ENCODE peak calls at places on chromosomes 2 and 18, in four cellular contexts. P is GM19239, B is putamen, W is fibroblast of lung. U is an unnamed sample.
A peak's percentile ranks its signal among the peaks of the same experiment; 100 is the strongest.

GRCh38 chr2:69253033-69253535 is 133.9 kb downstream of the GFPT1 start:
- DNase-seq in W (peak; percentile 64), P (no peak), B (no peak), U (no peak)

GRCh38 chr2:24613154-24613814 is 122.2 kb downstream of the NCOA1 start:
- DNase-seq in P (peak; percentile 4), B (no peak), W (peak; percentile 25), U (no peak)

GRCh38 chr2:216350214-216350789 is 22.0 kb downstream of the MARCHF4 start:
- DNase-seq in P (no peak), B (no peak), W (peak; percentile 64), U (no peak)

GRCh38 chr2:143258126-143258892 is 129.1 kb downstream of the ARHGAP15 start:
- DNase-seq in P (no peak), B (no peak), W (no peak), U (no peak)

GRCh38 chr2:30310955-30311354 is 79.6 kb downstream of the LBH start:
- DNase-seq in W (no peak), P (no peak), B (no peak), U (no peak)

GRCh38 chr18:48913201-48913600 is 37.6 kb downstream of the SMAD7 start:
- DNase-seq in B (no peak), W (no peak), P (no peak), U (no peak)

GRCh38 chr2:100783986-100784385 is 36.0 kb upstream of the NPAS2 start:
- DNase-seq in B (no peak), P (no peak), W (peak; percentile 35), U (no peak)

GRCh38 chr2:212135739-212136138 is 402.9 kb downstream of the ERBB4 start:
- DNase-seq in P (no peak), B (no peak), W (peak; percentile 28), U (no peak)

GRCh38 chr18:4119127-4119648 is 335.9 kb downstream of the DLGAP1 start:
- DNase-seq in W (no peak), P (no peak), B (no peak), U (no peak)

GRCh38 chr18:35106013-35106844 is 65.0 kb downstream of the MAPRE2 start:
- DNase-seq in B (no peak), W (no peak), P (no peak), U (no peak)

GRCh38 chr2:181949047-181949446 is 36.6 kb upstream of the PPP1R1C start:
- DNase-seq in W (peak; percentile 70), P (no peak), B (no peak), U (no peak)

GRCh38 chr18:57269756-57270534 is 82.4 kb upstream of the ST8SIA3 start:
- DNase-seq in W (no peak), B (no peak), P (no peak), U (no peak)

GRCh38 chr2:190469770-190470169 is 61.6 kb downstream of the MFSD6 start:
- DNase-seq in P (no peak), W (peak; percentile 74), B (no peak), U (no peak)

GRCh38 chr2:3251974-3252373 is 125.6 kb downstream of the EIPR1 start:
- DNase-seq in P (no peak), W (no peak), B (no peak), U (no peak)

GRCh38 chr2:88690591-88691338 is 708 bp upstream of the RPIA start:
- DNase-seq in P (peak; percentile 9), W (no peak), B (no peak), U (no peak)

GRCh38 chr18:65924878-65925277 is 174.1 kb downstream of the CDH7 start:
- DNase-seq in P (no peak), B (no peak), W (no peak), U (no peak)

U was measured in midbrain.